ENCODE peak calls at places on chromosome 4, in six cellular contexts. Z is fibroblast of pulmonary artery, R is uterus, A is GM06990, F is body of pancreas, P is testis. K is an unnamed sample.

GRCh38 chr4:20618010-20618409 is 82.2 kb upstream of the PACRGL start:
- DNase-seq in F (no peak), A (no peak), Z (no peak), P (peak), R (peak), K (no peak)

GRCh38 chr4:74793757-74794340 is 474 bp downstream of the BTC start:
- DNase-seq in A (peak), Z (peak), P (peak), F (peak), R (peak), K (peak)

GRCh38 chr4:74258949-74259348 is 49.3 kb upstream of the EPGN start:
- DNase-seq in Z (peak), F (peak), P (peak), R (no peak), A (no peak), K (no peak)

GRCh38 chr4:113069212-113069892 is 19.9 kb downstream of the ANK2 start:
- DNase-seq in A (no peak), R (no peak), F (no peak), P (no peak), Z (no peak), K (peak)

GRCh38 chr4:1449833-1450741 is 43.8 kb upstream of the NKX1-1 start:
- DNase-seq in P (no peak), F (no peak), R (no peak), Z (no peak), A (no peak), K (no peak)

GRCh38 chr4:40316782-40317635 is 18.1 kb upstream of the CHRNA9 start:
- DNase-seq in P (peak), A (peak), R (peak), Z (peak), F (peak), K (peak)

GRCh38 chr4:140756292-140757219 is at the start of gene TBC1D9:
- DNase-seq in Z (peak), R (peak), A (peak), P (peak), F (peak), K (peak)

GRCh38 chr4:52954771-52955170 is 92.7 kb downstream of the RASL11B start:
- DNase-seq in P (peak), Z (no peak), A (no peak), R (peak), F (no peak), K (no peak)

GRCh38 chr4:27016551-27016950 is 155.9 kb downstream of the STIM2 start:
- DNase-seq in A (no peak), P (no peak), F (no peak), Z (no peak), R (no peak), K (peak)

GRCh38 chr4:15689540-15689939 is 7.9 kb downstream of the FAM200B start:
- DNase-seq in R (no peak), P (no peak), Z (peak), A (no peak), F (no peak), K (no peak)

GRCh38 chr4:73822389-73822788 is 14.1 kb upstream of the CXCL6 start:
- DNase-seq in P (no peak), Z (no peak), R (no peak), F (no peak), A (no peak), K (peak)

GRCh38 chr4:107742196-107742595 is 22.2 kb upstream of the PAPSS1 start:
- DNase-seq in A (no peak), F (no peak), Z (no peak), P (no peak), R (no peak), K (no peak)

GRCh38 chr4:107740950-107741701 is 21.1 kb upstream of the PAPSS1 start:
- DNase-seq in R (peak), P (peak), F (peak), Z (peak), A (no peak), K (no peak)

GRCh38 chr4:107737470-107737869 is 17.4 kb upstream of the PAPSS1 start:
- DNase-seq in R (no peak), Z (no peak), P (no peak), A (no peak), F (no peak), K (no peak)

GRCh38 chr4:107742791-107743190 is 22.8 kb upstream of the PAPSS1 start:
- DNase-seq in R (no peak), P (no peak), A (no peak), Z (no peak), F (no peak), K (no peak)

GRCh38 chr4:107740381-107740780 is 20.3 kb upstream of the PAPSS1 start:
- DNase-seq in P (no peak), F (no peak), Z (peak), A (no peak), R (no peak), K (peak)
- TF ChIP-seq CTCF in P (peak), F (no peak), Z (peak), A (peak), R (no peak), K (peak)

DNA sequence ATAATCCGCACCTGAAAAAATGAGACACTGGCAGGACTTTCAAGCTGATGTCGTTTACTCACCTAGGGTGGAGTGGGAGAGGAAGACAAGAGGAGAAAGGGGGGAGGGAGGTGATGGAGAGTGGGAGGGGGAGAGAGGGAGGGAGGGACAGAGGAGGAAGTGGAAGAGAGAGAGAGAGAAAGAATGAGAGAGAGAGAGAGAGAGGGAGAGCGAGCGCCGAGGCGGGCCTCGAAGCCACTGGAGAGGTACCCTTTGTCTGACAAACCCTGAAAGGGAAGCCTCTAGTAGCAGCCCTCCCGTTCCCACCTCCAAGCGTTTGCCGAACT is 294 bp upstream of the ADGRL3 start:
- DNase-seq in F (no peak), R (no peak), P (no peak), A (no peak), Z (no peak), K (peak)
- H3K4me3 ChIP-seq in F (no peak), R (peak), P (peak), A (no peak), Z (peak), K (peak)

DNA sequence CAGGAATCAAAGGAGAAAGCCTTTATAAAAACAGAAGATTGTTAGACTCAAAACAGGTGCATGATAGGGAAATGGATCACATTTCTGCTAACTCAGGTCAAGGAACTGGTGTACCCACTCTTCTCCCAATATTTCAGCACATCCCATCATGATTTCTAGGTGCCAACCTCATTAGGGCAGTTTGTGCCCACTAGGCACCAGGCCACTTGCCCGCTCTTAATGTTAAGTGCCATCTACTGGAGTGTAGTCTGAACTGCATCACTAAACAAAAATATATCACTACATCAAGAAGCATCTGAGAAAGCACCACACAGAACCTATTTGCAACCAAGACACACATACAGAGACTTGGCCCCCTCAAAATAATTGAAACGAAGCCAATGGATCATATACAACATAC is 140.4 kb upstream of the GRID2 start:
- DNase-seq in F (no peak), A (no peak), R (no peak), Z (peak), P (no peak), K (peak)
- TF ChIP-seq CTCF in F (no peak), A (peak), R (no peak), Z (peak), P (no peak), K (peak)

GRCh38 chr4:157978680-157979361 is 194.0 kb downstream of the GASK1B start:
- DNase-seq in P (peak), A (peak), F (peak), Z (peak), R (peak), K (peak)
- H3K4me3 ChIP-seq in P (no peak), A (no peak), F (no peak), Z (peak), R (peak), K (no peak)

GRCh38 chr4:173748353-173748752 is 218.3 kb upstream of the HAND2 start:
- DNase-seq in A (no peak), Z (peak), R (no peak), P (no peak), F (no peak), K (no peak)
- TF ChIP-seq CTCF in A (no peak), Z (peak), R (peak), P (no peak), F (no peak), K (no peak)

GRCh38 chr4:23921447-23921845 is 31.6 kb upstream of the PPARGC1A start:
- DNase-seq in P (no peak), Z (no peak), F (no peak), R (no peak), A (no peak), K (peak)

GRCh38 chr4:23922535-23923115 is 32.8 kb upstream of the PPARGC1A start:
- DNase-seq in F (no peak), Z (no peak), A (no peak), P (no peak), R (no peak), K (no peak)

GRCh38 chr4:23923141-23923540 is 33.3 kb upstream of the PPARGC1A start:
- DNase-seq in R (no peak), A (no peak), Z (no peak), P (no peak), F (no peak), K (peak)

GRCh38 chr4:23920716-23921446 is 31.0 kb upstream of the PPARGC1A start:
- DNase-seq in A (no peak), F (no peak), Z (no peak), P (no peak), R (no peak), K (peak)

GRCh38 chr4:23921993-23922392 is 32.1 kb upstream of the PPARGC1A start:
- DNase-seq in F (no peak), R (no peak), P (no peak), A (no peak), Z (no peak), K (no peak)
- H3K4me3 ChIP-seq in F (no peak), R (no peak), P (no peak), A (no peak), Z (no peak), K (no peak)

GRCh38 chr4:174318829-174319764 is 35.4 kb downstream of the CEP44 start:
- DNase-seq in P (no peak), A (peak), Z (peak), R (no peak), F (no peak), K (peak)
- TF ChIP-seq CTCF in P (no peak), A (peak), Z (peak), R (peak), F (peak), K (peak)

GRCh38 chr4:159103406-159104131 is 690 bp downstream of the RAPGEF2 start:
- DNase-seq in P (peak), Z (peak), R (peak), A (peak), F (peak), K (peak)

GRCh38 chr4:159105761-159106243 is 2.9 kb downstream of the RAPGEF2 start:
- DNase-seq in F (peak), P (no peak), Z (peak), A (peak), R (no peak), K (peak)

GRCh38 chr4:159102623-159103405 is at the start of gene RAPGEF2:
- DNase-seq in R (peak), F (peak), Z (peak), P (peak), A (peak), K (peak)

GRCh38 chr4:159106636-159107035 is 3.8 kb downstream of the RAPGEF2 start:
- DNase-seq in F (no peak), P (no peak), R (no peak), A (no peak), Z (no peak), K (no peak)

DNA sequence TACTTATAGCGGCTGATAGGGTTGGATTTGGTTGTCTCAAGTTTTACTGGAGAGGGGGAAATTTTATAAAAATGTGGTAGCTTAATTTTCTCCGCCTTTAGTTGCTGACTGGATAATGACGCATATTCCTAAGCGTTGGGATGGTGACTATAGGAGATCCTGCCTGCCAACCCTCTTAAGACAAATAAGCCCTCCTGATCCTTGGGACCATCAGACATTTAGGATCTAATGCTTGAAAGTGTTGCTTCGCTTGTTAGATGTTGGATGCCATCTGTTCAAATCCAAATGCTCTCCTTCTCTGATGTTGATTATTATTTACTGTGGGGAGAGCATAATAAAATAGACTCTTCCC is 2.2 kb downstream of the RAPGEF2 start:
- DNase-seq in Z (peak), F (no peak), R (no peak), A (no peak), P (no peak), K (peak)
- H3K4me3 ChIP-seq in Z (peak), F (peak), R (peak), A (peak), P (peak), K (peak)

DNA sequence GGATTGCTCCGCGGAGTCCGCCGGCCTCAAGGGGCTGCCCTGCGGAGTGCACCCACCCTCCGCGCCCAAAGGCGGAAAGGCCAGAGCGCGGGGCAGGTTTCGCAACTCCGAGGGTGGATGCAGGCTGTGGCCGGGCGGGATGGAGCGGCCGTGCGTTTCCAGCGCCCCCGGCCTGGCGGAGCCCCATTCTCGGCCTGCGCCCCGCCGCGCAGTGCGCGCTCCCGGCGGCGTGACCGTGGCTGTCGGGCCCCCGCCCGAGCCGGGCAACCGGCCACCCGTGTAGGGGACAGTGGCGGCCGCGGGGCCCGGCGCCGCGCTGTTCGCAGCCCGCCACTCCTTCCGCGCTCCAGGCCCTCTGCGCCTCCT is 331 bp downstream of the SETD7 start:
- DNase-seq in R (peak), A (no peak), F (peak), P (peak), Z (peak), K (no peak)
- TF ChIP-seq CTCF in R (no peak), A (no peak), F (no peak), P (no peak), Z (no peak), K (no peak)

DNA sequence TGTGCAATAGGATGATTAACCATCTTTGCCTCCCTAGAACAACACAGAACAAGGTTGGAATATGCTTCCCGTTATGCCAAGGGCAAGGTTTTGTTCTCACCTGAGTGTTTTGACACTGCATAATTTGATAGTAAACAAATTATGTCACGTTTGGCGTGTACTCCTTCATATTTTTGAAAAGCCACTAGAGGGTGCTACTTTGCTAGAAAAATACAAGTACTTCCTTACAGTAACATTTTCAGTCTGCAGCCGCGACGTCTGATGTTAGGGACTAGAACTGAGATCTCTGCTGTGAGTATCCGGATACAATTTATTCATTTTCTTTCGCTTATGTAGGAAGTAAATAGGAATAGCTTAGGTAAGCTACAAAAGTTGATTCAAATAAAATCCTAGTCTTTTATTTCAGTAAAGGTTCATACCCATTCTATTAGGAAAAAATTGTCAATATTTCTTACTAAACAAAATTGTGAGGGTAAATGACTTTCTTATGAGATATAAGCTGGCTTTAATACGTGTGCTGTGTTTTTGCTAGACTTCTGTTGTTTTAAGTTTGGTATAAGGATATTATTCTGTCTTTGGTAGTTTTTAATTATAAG is 181.1 kb upstream of the WDFY3 start:
- DNase-seq in R (peak), F (peak), P (peak), Z (peak), A (peak), K (peak)
- H3K4me3 ChIP-seq in R (no peak), F (no peak), P (no peak), Z (no peak), A (no peak), K (no peak)

K was measured in epithelial cell of esophagus.